ENCODE peak calls at places on chromosome X, in ten cellular contexts. One of them, this sample, is unnamed.

GRCh38 chrX:131045786-131046185 is 12.4 kb upstream of the ARHGAP36 start:
- DNase-seq in AG10803: no peak
- DNase-seq in fibroblast of lung: no peak
- DNase-seq in kidney epithelial cell: no peak
- DNase-seq in OCI-LY7: no peak
- DNase-seq in cardiac muscle cell: no peak
- DNase-seq in BJ: no peak
- DNase-seq in left ventricle myocardium inferior: no peak
- DNase-seq in uterus: no peak
- DNase-seq in CD8-positive, alpha-beta T cell: no peak
- DNase-seq in this sample: no peak

GRCh38 chrX:126701380-126701779 is 118.1 kb upstream of the PRR32 start:
- DNase-seq in AG10803: no peak
- DNase-seq in fibroblast of lung: no peak
- DNase-seq in kidney epithelial cell: no peak
- DNase-seq in OCI-LY7: no peak
- DNase-seq in cardiac muscle cell: no peak
- DNase-seq in BJ: no peak
- DNase-seq in left ventricle myocardium inferior: no peak
- DNase-seq in uterus: no peak
- DNase-seq in CD8-positive, alpha-beta T cell: no peak
- DNase-seq in this sample: no peak

GRCh38 chrX:1222511-1223252 is 10.2 kb upstream of the CRLF2 start:
- DNase-seq in AG10803: peak; percentile 29
- DNase-seq in fibroblast of lung: peak; percentile 1
- DNase-seq in kidney epithelial cell: no peak
- DNase-seq in OCI-LY7: no peak
- DNase-seq in cardiac muscle cell: no peak
- DNase-seq in BJ: no peak
- DNase-seq in left ventricle myocardium inferior: no peak
- DNase-seq in uterus: no peak
- DNase-seq in CD8-positive, alpha-beta T cell: no peak
- DNase-seq in this sample: no peak

GRCh38 chrX:69088171-69088938 is 76.9 kb downstream of the PJA1 start:
- DNase-seq in AG10803: peak; percentile 52
- DNase-seq in fibroblast of lung: peak; percentile 17
- DNase-seq in kidney epithelial cell: no peak
- DNase-seq in OCI-LY7: no peak
- DNase-seq in cardiac muscle cell: peak; percentile 56
- DNase-seq in BJ: no peak
- DNase-seq in left ventricle myocardium inferior: no peak
- DNase-seq in uterus: no peak
- DNase-seq in CD8-positive, alpha-beta T cell: no peak
- DNase-seq in this sample: no peak

GRCh38 chrX:33908898-33909297 is 223.2 kb downstream of the FAM47A start:
- DNase-seq in AG10803: no peak
- DNase-seq in fibroblast of lung: no peak
- DNase-seq in kidney epithelial cell: no peak
- DNase-seq in OCI-LY7: no peak
- DNase-seq in cardiac muscle cell: no peak
- DNase-seq in BJ: no peak
- DNase-seq in left ventricle myocardium inferior: no peak
- DNase-seq in uterus: no peak
- DNase-seq in CD8-positive, alpha-beta T cell: no peak
- DNase-seq in this sample: no peak

GRCh38 chrX:106972896-106973295 is 27.1 kb downstream of the MORC4 start:
- DNase-seq in AG10803: no peak
- DNase-seq in fibroblast of lung: no peak
- DNase-seq in kidney epithelial cell: no peak
- DNase-seq in OCI-LY7: no peak
- DNase-seq in cardiac muscle cell: peak; percentile 5
- DNase-seq in BJ: no peak
- DNase-seq in left ventricle myocardium inferior: no peak
- DNase-seq in uterus: no peak
- DNase-seq in CD8-positive, alpha-beta T cell: no peak
- DNase-seq in this sample: no peak

GRCh38 chrX:74419861-74420193 is 1.5 kb upstream of the SLC16A2 start:
- DNase-seq in AG10803: no peak
- DNase-seq in fibroblast of lung: peak; percentile 15
- DNase-seq in kidney epithelial cell: no peak
- DNase-seq in OCI-LY7: no peak
- DNase-seq in cardiac muscle cell: no peak
- DNase-seq in BJ: no peak
- DNase-seq in left ventricle myocardium inferior: no peak
- DNase-seq in uterus: peak; percentile 14
- DNase-seq in CD8-positive, alpha-beta T cell: peak; percentile 50
- DNase-seq in this sample: no peak

GRCh38 chrX:150334100-150334499 is 29.0 kb upstream of the MAMLD1 start:
- DNase-seq in AG10803: no peak
- DNase-seq in fibroblast of lung: no peak
- DNase-seq in kidney epithelial cell: no peak
- DNase-seq in OCI-LY7: no peak
- DNase-seq in cardiac muscle cell: peak; percentile 28
- DNase-seq in BJ: no peak
- DNase-seq in left ventricle myocardium inferior: peak; percentile 34
- DNase-seq in uterus: no peak
- DNase-seq in CD8-positive, alpha-beta T cell: no peak
- DNase-seq in this sample: no peak

GRCh38 chrX:98398542-98398941 is 1514.8 kb downstream of the RPA4 start:
- DNase-seq in AG10803: no peak
- DNase-seq in fibroblast of lung: no peak
- DNase-seq in kidney epithelial cell: no peak
- DNase-seq in OCI-LY7: peak; percentile 1
- DNase-seq in cardiac muscle cell: no peak
- DNase-seq in BJ: no peak
- DNase-seq in left ventricle myocardium inferior: no peak
- DNase-seq in uterus: no peak
- DNase-seq in CD8-positive, alpha-beta T cell: no peak
- DNase-seq in this sample: no peak

GRCh38 chrX:78102100-78102499 is 1.9 kb upstream of the PGK1 start:
- DNase-seq in AG10803: no peak
- DNase-seq in fibroblast of lung: no peak
- DNase-seq in kidney epithelial cell: no peak
- DNase-seq in OCI-LY7: peak; percentile 4
- DNase-seq in cardiac muscle cell: peak; percentile 16
- DNase-seq in BJ: no peak
- DNase-seq in left ventricle myocardium inferior: no peak
- DNase-seq in uterus: no peak
- DNase-seq in CD8-positive, alpha-beta T cell: no peak
- DNase-seq in this sample: no peak

GRCh38 chrX:74498924-74499323 is 77.6 kb downstream of the SLC16A2 start:
- DNase-seq in AG10803: no peak
- DNase-seq in fibroblast of lung: no peak
- DNase-seq in kidney epithelial cell: no peak
- DNase-seq in OCI-LY7: no peak
- DNase-seq in cardiac muscle cell: no peak
- DNase-seq in BJ: no peak
- DNase-seq in left ventricle myocardium inferior: no peak
- DNase-seq in uterus: no peak
- DNase-seq in CD8-positive, alpha-beta T cell: no peak
- DNase-seq in this sample: no peak

GRCh38 chrX:34470507-34470906 is 186.6 kb downstream of the TMEM47 start:
- DNase-seq in AG10803: no peak
- DNase-seq in fibroblast of lung: no peak
- DNase-seq in kidney epithelial cell: no peak
- DNase-seq in OCI-LY7: no peak
- DNase-seq in cardiac muscle cell: no peak
- DNase-seq in BJ: no peak
- DNase-seq in left ventricle myocardium inferior: no peak
- DNase-seq in uterus: no peak
- DNase-seq in CD8-positive, alpha-beta T cell: no peak
- DNase-seq in this sample: no peak

GRCh38 chrX:127649011-127649410 is 403.2 kb downstream of the ACTRT1 start:
- DNase-seq in AG10803: no peak
- DNase-seq in fibroblast of lung: no peak
- DNase-seq in kidney epithelial cell: no peak
- DNase-seq in OCI-LY7: no peak
- DNase-seq in cardiac muscle cell: no peak
- DNase-seq in BJ: no peak
- DNase-seq in left ventricle myocardium inferior: no peak
- DNase-seq in uterus: no peak
- DNase-seq in CD8-positive, alpha-beta T cell: no peak
- DNase-seq in this sample: no peak

GRCh38 chrX:74242484-74243138 is 61.4 kb upstream of the ZCCHC13 start:
- DNase-seq in AG10803: no peak
- DNase-seq in fibroblast of lung: peak; percentile 18
- DNase-seq in kidney epithelial cell: no peak
- DNase-seq in OCI-LY7: no peak
- DNase-seq in cardiac muscle cell: no peak
- DNase-seq in BJ: no peak
- DNase-seq in left ventricle myocardium inferior: no peak
- DNase-seq in uterus: no peak
- DNase-seq in CD8-positive, alpha-beta T cell: no peak
- DNase-seq in this sample: no peak

GRCh38 chrX:19177710-19178109 is 55.4 kb upstream of the ADGRG2 start:
- DNase-seq in AG10803: no peak
- DNase-seq in fibroblast of lung: peak; percentile 60
- DNase-seq in kidney epithelial cell: peak; percentile 67
- DNase-seq in OCI-LY7: no peak
- DNase-seq in cardiac muscle cell: no peak
- DNase-seq in BJ: no peak
- DNase-seq in left ventricle myocardium inferior: no peak
- DNase-seq in uterus: no peak
- DNase-seq in CD8-positive, alpha-beta T cell: no peak
- DNase-seq in this sample: no peak

GRCh38 chrX:108699368-108699767 is 37.0 kb downstream of the IRS4 start:
- DNase-seq in AG10803: peak; percentile 18
- DNase-seq in fibroblast of lung: peak; percentile 12
- DNase-seq in kidney epithelial cell: peak; percentile 2
- DNase-seq in OCI-LY7: peak; percentile 7
- DNase-seq in cardiac muscle cell: peak; percentile 51
- DNase-seq in BJ: no peak
- DNase-seq in left ventricle myocardium inferior: no peak
- DNase-seq in uterus: no peak
- DNase-seq in CD8-positive, alpha-beta T cell: no peak
- DNase-seq in this sample: no peak
- TF ChIP-seq CTCF in AG10803: peak; percentile 47
- TF ChIP-seq CTCF in fibroblast of lung: peak; percentile 32
- TF ChIP-seq CTCF in kidney epithelial cell: peak; percentile 18
- TF ChIP-seq CTCF in OCI-LY7: peak; percentile 60
- TF ChIP-seq CTCF in cardiac muscle cell: peak; percentile 29
- TF ChIP-seq CTCF in BJ: peak; percentile 10
- TF ChIP-seq CTCF in left ventricle myocardium inferior: peak; percentile 39
- TF ChIP-seq CTCF in uterus: no peak
- TF ChIP-seq CTCF in CD8-positive, alpha-beta T cell: no peak
- TF ChIP-seq CTCF in this sample: peak; percentile 32

DNA sequence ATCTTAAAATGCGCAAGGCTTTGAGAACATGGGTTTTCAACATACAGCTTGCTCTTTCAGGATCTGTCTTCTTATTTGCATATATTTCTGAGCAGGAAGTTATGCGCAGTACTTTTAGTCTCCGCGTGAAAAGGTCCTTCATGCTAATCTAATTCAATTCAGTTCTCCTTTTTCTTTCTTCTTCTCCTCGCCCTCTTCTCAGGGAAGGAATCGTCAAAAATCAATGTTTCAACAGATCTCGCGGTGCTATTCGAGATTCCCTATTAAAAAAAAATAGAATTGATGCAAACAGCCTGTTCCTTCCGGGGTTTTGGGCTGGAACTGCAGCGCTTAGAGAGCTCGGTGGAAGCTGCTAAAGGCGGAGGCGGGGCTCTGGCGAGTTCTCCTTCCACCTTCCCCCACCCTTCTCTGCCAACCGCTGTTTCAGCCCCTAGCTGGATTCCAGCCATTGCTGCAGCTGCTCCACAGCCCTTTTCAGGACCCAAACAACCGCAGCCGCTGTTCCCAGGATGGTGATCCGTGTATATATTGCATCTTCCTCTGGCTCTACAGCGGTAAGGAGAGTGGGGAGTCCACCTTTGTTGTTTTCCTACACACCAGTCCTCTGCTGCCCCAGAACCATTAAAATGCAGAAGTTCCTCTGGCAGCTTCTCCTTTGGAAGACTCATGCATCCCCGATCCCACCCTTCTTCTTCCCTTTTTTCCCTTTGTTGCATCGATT is at the start of the genes HMGN5 and SH3BGRL:
- DNase-seq in AG10803: peak; percentile 88
- DNase-seq in fibroblast of lung: peak; percentile 90
- DNase-seq in kidney epithelial cell: peak; percentile 54
- DNase-seq in OCI-LY7: peak; percentile 85
- DNase-seq in cardiac muscle cell: peak; percentile 93
- DNase-seq in BJ: peak; percentile 47
- DNase-seq in left ventricle myocardium inferior: peak; percentile 81
- DNase-seq in uterus: peak; percentile 84
- DNase-seq in CD8-positive, alpha-beta T cell: peak; percentile 76
- DNase-seq in this sample: peak; percentile 59
- H3K4me3 ChIP-seq in AG10803: peak within 1 kb of the TSS; percentile 80
- H3K4me3 ChIP-seq in fibroblast of lung: peak within 1 kb of the TSS; percentile 45
- H3K4me3 ChIP-seq in kidney epithelial cell: peak within 1 kb of the TSS; percentile 73
- H3K4me3 ChIP-seq in OCI-LY7: peak within 1 kb of the TSS; percentile 95
- H3K4me3 ChIP-seq in cardiac muscle cell: peak within 1 kb of the TSS; percentile 91
- H3K4me3 ChIP-seq in BJ: peak within 1 kb of the TSS; percentile 66
- H3K4me3 ChIP-seq in left ventricle myocardium inferior: peak within 1 kb of the TSS; percentile 70
- H3K4me3 ChIP-seq in uterus: peak within 1 kb of the TSS; percentile 50
- H3K4me3 ChIP-seq in CD8-positive, alpha-beta T cell: peak within 1 kb of the TSS; percentile 90
- H3K4me3 ChIP-seq in this sample: peak within 1 kb of the TSS; percentile 70

GRCh38 chrX:51520393-51520792 is 24.0 kb upstream of the NUDT11 start:
- DNase-seq in AG10803: no peak
- DNase-seq in fibroblast of lung: no peak
- DNase-seq in kidney epithelial cell: no peak
- DNase-seq in OCI-LY7: no peak
- DNase-seq in cardiac muscle cell: no peak
- DNase-seq in BJ: no peak
- DNase-seq in left ventricle myocardium inferior: no peak
- DNase-seq in uterus: no peak
- DNase-seq in CD8-positive, alpha-beta T cell: no peak
- DNase-seq in this sample: no peak
- TF ChIP-seq CTCF in AG10803: no peak
- TF ChIP-seq CTCF in fibroblast of lung: no peak
- TF ChIP-seq CTCF in kidney epithelial cell: no peak
- TF ChIP-seq CTCF in OCI-LY7: no peak
- TF ChIP-seq CTCF in cardiac muscle cell: no peak
- TF ChIP-seq CTCF in BJ: no peak
- TF ChIP-seq CTCF in left ventricle myocardium inferior: no peak
- TF ChIP-seq CTCF in uterus: no peak
- TF ChIP-seq CTCF in CD8-positive, alpha-beta T cell: no peak
- TF ChIP-seq CTCF in this sample: no peak

DNA sequence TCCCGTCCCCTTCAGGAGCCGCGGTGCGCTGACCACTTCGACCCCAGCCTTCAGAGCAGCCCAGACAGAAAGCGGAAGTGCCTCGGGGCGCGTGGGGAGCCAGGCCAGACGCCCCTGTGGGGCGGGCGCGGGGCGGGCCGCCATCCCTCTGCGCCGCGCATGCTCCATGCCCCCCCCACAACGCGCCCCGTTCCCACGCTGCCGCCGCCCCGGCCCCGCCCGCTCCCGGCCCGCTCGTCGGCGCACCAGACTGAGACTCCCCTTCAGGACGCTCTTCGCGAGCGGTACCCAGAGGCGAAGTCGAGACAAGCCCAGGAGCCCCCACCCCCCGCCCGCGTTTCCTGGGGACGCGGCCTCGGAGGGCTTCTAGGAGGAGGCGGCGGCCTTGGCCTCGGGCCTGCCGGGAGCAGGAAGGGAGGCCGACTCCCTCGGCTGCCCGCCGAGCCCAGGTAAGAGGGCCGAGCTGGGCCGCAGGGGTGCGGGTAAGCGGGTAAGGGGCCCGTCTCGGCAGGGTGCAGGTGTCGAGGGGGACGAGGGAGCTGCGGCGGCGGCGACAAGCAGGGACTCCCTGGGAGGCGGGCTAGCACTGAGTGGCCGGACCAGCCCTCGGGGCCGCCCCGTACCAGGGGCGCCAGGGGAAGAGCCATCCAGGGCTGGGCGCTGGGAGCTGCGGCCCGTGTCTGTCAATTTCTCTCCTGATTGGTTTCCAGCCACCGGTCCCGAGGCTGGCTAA is at the start of gene ZFP92:
- DNase-seq in AG10803: peak; percentile 2
- DNase-seq in fibroblast of lung: no peak
- DNase-seq in kidney epithelial cell: no peak
- DNase-seq in OCI-LY7: no peak
- DNase-seq in cardiac muscle cell: peak; percentile 25
- DNase-seq in BJ: no peak
- DNase-seq in left ventricle myocardium inferior: peak; percentile 38
- DNase-seq in uterus: no peak
- DNase-seq in CD8-positive, alpha-beta T cell: peak; percentile 59
- DNase-seq in this sample: no peak
- H3K4me3 ChIP-seq in AG10803: peak within 1 kb of the TSS; percentile 46
- H3K4me3 ChIP-seq in fibroblast of lung: no peak within 1 kb of the TSS
- H3K4me3 ChIP-seq in kidney epithelial cell: peak within 1 kb of the TSS; percentile 45
- H3K4me3 ChIP-seq in OCI-LY7: peak within 1 kb of the TSS; percentile 16
- H3K4me3 ChIP-seq in cardiac muscle cell: peak within 1 kb of the TSS; percentile 10
- H3K4me3 ChIP-seq in BJ: peak within 1 kb of the TSS; percentile 57
- H3K4me3 ChIP-seq in left ventricle myocardium inferior: peak within 1 kb of the TSS; percentile 68
- H3K4me3 ChIP-seq in uterus: peak within 1 kb of the TSS; percentile 50
- H3K4me3 ChIP-seq in CD8-positive, alpha-beta T cell: peak within 1 kb of the TSS; percentile 33
- H3K4me3 ChIP-seq in this sample: peak within 1 kb of the TSS; percentile 32

This sample was measured in AG09309.